ENCODE peak calls at places on chromosomes 5 and 9, in six cellular contexts. D, S, T, Y, G and K are unnamed samples.

GRCh38 chr5:77744116-77744515 is 32.0 kb downstream of the TBCA start:
- DNase-seq in D (no peak), S (no peak), T (no peak), Y (no peak), G (no peak), K (no peak)

GRCh38 chr9:125260564-125260963 is 1.1 kb upstream of the GAPVD1 start:
- DNase-seq in D (no peak), S (no peak), T (no peak), Y (no peak), G (no peak), K (no peak)

GRCh38 chr9:85569988-85570387 is 171.8 kb downstream of the AGTPBP1 start:
- DNase-seq in D (no peak), S (no peak), T (no peak), Y (peak), G (no peak), K (no peak)

GRCh38 chr5:170491479-170491878 is 12.3 kb upstream of the KCNIP1 start:
- DNase-seq in D (no peak), S (no peak), T (no peak), Y (peak), G (no peak), K (peak)

GRCh38 chr5:565782-566445 is 41.7 kb upstream of the SLC9A3 start:
- DNase-seq in D (no peak), S (no peak), T (no peak), Y (no peak), G (no peak), K (no peak)

GRCh38 chr5:16742938-16743337 is 126.1 kb upstream of the RETREG1 start:
- DNase-seq in D (no peak), S (peak), T (no peak), Y (no peak), G (no peak), K (no peak)

GRCh38 chr9:76529667-76530066 is 70.7 kb downstream of the GCNT1 start:
- DNase-seq in D (no peak), S (no peak), T (no peak), Y (no peak), G (no peak), K (no peak)

GRCh38 chr5:139075066-139076050 is 122.8 kb downstream of the SIL1 start:
- DNase-seq in D (no peak), S (no peak), T (no peak), Y (no peak), G (no peak), K (no peak)

GRCh38 chr5:79771387-79771786 is 81.8 kb downstream of the CMYA5 start:
- DNase-seq in D (no peak), S (no peak), T (no peak), Y (peak), G (no peak), K (no peak)

GRCh38 chr5:40755093-40755406 is 711 bp downstream of the TTC33 start:
- DNase-seq in D (peak), S (peak), T (peak), Y (peak), G (peak), K (peak)

GRCh38 chr5:9462109-9462508 is 83.8 kb downstream of the SEMA5A start:
- DNase-seq in D (no peak), S (no peak), T (no peak), Y (no peak), G (no peak), K (no peak)

GRCh38 chr9:35789541-35789940 is 1.9 kb upstream of the NPR2 start:
- DNase-seq in D (no peak), S (no peak), T (no peak), Y (no peak), G (no peak), K (no peak)

GRCh38 chr9:119272500-119273211 is 96.6 kb downstream of the BRINP1 start:
- DNase-seq in D (no peak), S (no peak), T (no peak), Y (no peak), G (no peak), K (no peak)

GRCh38 chr5:39177629-39177959 is 41.8 kb downstream of the FYB1 start:
- DNase-seq in D (no peak), S (no peak), T (no peak), Y (no peak), G (peak), K (no peak)

GRCh38 chr9:130997925-130998595 is 10.9 kb upstream of the LAMC3 start:
- DNase-seq in D (peak), S (peak), T (peak), Y (no peak), G (peak), K (no peak)

GRCh38 chr9:93268551-93269314 is 84.8 kb downstream of the WNK2 start:
- DNase-seq in D (no peak), S (peak), T (peak), Y (no peak), G (peak), K (no peak)

GRCh38 chr5:17151686-17152085 is 65.7 kb upstream of the BASP1 start:
- DNase-seq in D (no peak), S (no peak), T (no peak), Y (no peak), G (no peak), K (no peak)

GRCh38 chr9:91421022-91421765 is 2.4 kb downstream of the NFIL3 start:
- DNase-seq in D (no peak), S (no peak), T (peak), Y (no peak), G (peak), K (no peak)